ENCODE peak calls at places on chromosomes 1 and 21, in six cellular contexts. Z is right cardiac atrium, S is lung, Y is heart right ventricle, K is lower lobe of right lung, E is GM12878. D is an unnamed sample. For H3K9me3 and H3K4me1, the result is how much of the 10 kb centered on the place peaks cover.

GRCh38 chr1:153569465-153569864 is 3.8 kb upstream of the S100A2 start:
- ATAC-seq in K (no peak), E (no peak), Z (no peak), S (no peak), Y (no peak), D (no peak)

GRCh38 chr1:151144474-151145157 is 1.8 kb downstream of the SEMA6C start:
- ATAC-seq in K (peak), Z (peak), E (no peak), S (no peak), Y (peak), D (no peak)

GRCh38 chr1:246647113-246647512 is 77.1 kb upstream of the SCCPDH start:
- ATAC-seq in S (no peak), Z (peak), K (no peak), Y (peak), E (no peak), D (peak)

GRCh38 chr21:43911015-43911934 is 46.3 kb downstream of the AGPAT3 start:
- ATAC-seq in E (no peak), Z (peak), S (peak), Y (peak), K (peak), D (no peak)

GRCh38 chr21:34771512-34772028 is 102.8 kb downstream of the CLIC6 start:
- ATAC-seq in S (no peak), Y (no peak), E (no peak), K (no peak), Z (no peak), D (no peak)

GRCh38 chr21:26777166-26777565 is 68.0 kb downstream of the ADAMTS1 start:
- ATAC-seq in E (no peak), Z (no peak), K (no peak), Y (no peak), S (no peak), D (no peak)

GRCh38 chr1:78081980-78082860 is 36.5 kb downstream of the GIPC2 start:
- ATAC-seq in Y (peak), S (no peak), Z (peak), E (no peak), K (no peak), D (no peak)

GRCh38 chr1:8378981-8379470 is 61.1 kb downstream of the SLC45A1 start:
- ATAC-seq in Z (peak), Y (peak), K (no peak), S (no peak), E (no peak), D (no peak)

GRCh38 chr1:165903672-165904071 is 76.3 kb downstream of the UCK2 start:
- ATAC-seq in Y (no peak), Z (no peak), E (no peak), S (no peak), K (no peak), D (no peak)

GRCh38 chr1:14755518-14756252 is 157.2 kb downstream of the KAZN start:
- ATAC-seq in E (peak), Y (no peak), K (peak), Z (no peak), S (no peak), D (no peak)

GRCh38 chr1:220300442-220301121 is 28.3 kb upstream of the RAB3GAP2 start:
- ATAC-seq in Y (peak), S (peak), Z (peak), E (no peak), K (peak), D (peak)

GRCh38 chr1:16966282-16966681 is 14.1 kb downstream of the MFAP2 start:
- ATAC-seq in K (no peak), E (no peak), S (no peak), Z (no peak), Y (no peak), D (no peak)

GRCh38 chr1:2318294-2319278 is 72.8 kb downstream of the MORN1 start:
- ATAC-seq in K (no peak), E (no peak), S (no peak), Y (no peak), Z (no peak), D (no peak)

GRCh38 chr1:111631502-111631901 is 11.9 kb downstream of the RAP1A start:
- ATAC-seq in S (no peak), E (no peak), K (no peak), Y (no peak), Z (no peak), D (no peak)

GRCh38 chr1:83086346-83086745 is 912.6 kb downstream of the TTLL7 start:
- ATAC-seq in Y (no peak), Z (peak), E (no peak), S (no peak), K (no peak), D (no peak)

GRCh38 chr1:201259476-201260235 is 23.6 kb upstream of the PKP1 start:
- ATAC-seq in Y (peak), S (no peak), K (peak), Z (peak), E (no peak), D (peak)

GRCh38 chr1:162942903-162943567 is 82.1 kb upstream of the CCDC190 start:
- ATAC-seq in Y (no peak), S (no peak), E (no peak), K (no peak), Z (no peak), D (no peak)

GRCh38 chr1:3630914-3631313 is 6.1 kb downstream of the TPRG1L start:
- ATAC-seq in Y (no peak), Z (peak), K (no peak), E (no peak), S (no peak), D (no peak)

GRCh38 chr1:248007778-248008177 is 5.7 kb upstream of the OR2L5 start:
- ATAC-seq in K (no peak), Z (no peak), S (no peak), E (no peak), Y (no peak), D (no peak)

GRCh38 chr1:248009681-248010080 is 3.8 kb upstream of the OR2L5 start:
- ATAC-seq in S (no peak), Y (no peak), K (no peak), E (no peak), Z (no peak), D (no peak)

GRCh38 chr1:248015801-248016200 is 2.3 kb downstream of the OR2L5 start:
- ATAC-seq in Y (no peak), E (no peak), K (no peak), Z (no peak), S (no peak), D (no peak)

DNA sequence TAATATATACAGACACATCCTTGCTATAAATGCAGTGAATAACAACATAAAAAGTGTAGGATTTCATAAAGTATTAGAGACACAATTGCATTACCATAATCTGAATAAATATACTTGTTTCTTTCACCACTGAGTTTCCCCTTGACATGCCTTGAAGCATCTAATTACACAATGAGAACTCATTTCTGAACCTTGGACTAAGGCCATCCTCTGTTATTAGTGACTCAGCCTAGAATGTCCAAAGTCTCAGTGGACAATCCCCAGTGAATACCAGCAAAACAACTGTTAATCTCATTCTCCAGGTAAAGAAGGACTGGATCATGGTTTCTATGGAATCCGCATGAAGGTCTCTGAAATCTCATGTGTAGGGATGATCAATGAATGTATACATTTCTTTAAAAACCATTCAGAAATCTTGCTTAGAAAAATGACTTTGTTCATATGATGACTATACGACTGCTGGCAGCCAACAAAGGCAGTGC is at the start of gene OR2L5:
- ATAC-seq in S (no peak), Y (no peak), K (no peak), E (no peak), Z (no peak), D (no peak)
- H3K9me3 ChIP-seq in S (under half), Y (under half), K (under half), E (under half), Z (under half), D (under half)

GRCh38 chr1:56671542-56671941 is 26.4 kb downstream of the PRKAA2 start:
- ATAC-seq in Y (no peak), E (no peak), K (no peak), S (no peak), Z (no peak), D (no peak)
- H3K4me1 ChIP-seq in Y (under half), E (under half), K (under half), S (under half), Z (under half), D (under half)

GRCh38 chr1:229808272-229808671 is 182.2 kb downstream of the URB2 start:
- ATAC-seq in K (no peak), S (no peak), E (no peak), Y (no peak), Z (no peak), D (no peak)
- H3K9me3 ChIP-seq in K (under half), S (under half), E (under half), Y (under half), Z (under half), D (under half)

GRCh38 chr1:232553050-232553754 is 76.7 kb downstream of the SIPA1L2 start:
- ATAC-seq in Y (peak), K (peak), E (no peak), S (no peak), Z (peak), D (peak)

GRCh38 chr1:232553809-232554208 is 76.1 kb downstream of the SIPA1L2 start:
- ATAC-seq in S (no peak), Z (no peak), Y (no peak), K (no peak), E (no peak), D (no peak)

GRCh38 chr1:232555581-232556189 is 74.2 kb downstream of the SIPA1L2 start:
- ATAC-seq in S (no peak), K (peak), E (no peak), Y (peak), Z (peak), D (no peak)

GRCh38 chr1:232556336-232556735 is 73.6 kb downstream of the SIPA1L2 start:
- ATAC-seq in Y (no peak), S (no peak), E (no peak), K (no peak), Z (no peak), D (no peak)

GRCh38 chr1:232554431-232554830 is 75.5 kb downstream of the SIPA1L2 start:
- ATAC-seq in Z (no peak), E (no peak), Y (peak), K (no peak), S (no peak), D (no peak)
- H3K4me1 ChIP-seq in Z (under half), E (under half), Y (under half), K (under half), S (under half), D (under half)

GRCh38 chr21:22209304-22209700 is 1211.1 kb downstream of the NCAM2 start:
- ATAC-seq in K (no peak), E (no peak), S (no peak), Y (no peak), Z (no peak), D (no peak)

GRCh38 chr21:22211943-22212342 is 1213.7 kb downstream of the NCAM2 start:
- ATAC-seq in E (no peak), K (no peak), S (no peak), Z (no peak), Y (no peak), D (no peak)
- H3K9me3 ChIP-seq in E (under half), K (under half), S (under half), Z (under half), Y (under half), D (under half)

GRCh38 chr1:226891346-226891745 is 20.9 kb downstream of the PSEN2 start:
- ATAC-seq in Y (no peak), S (no peak), K (no peak), E (no peak), Z (no peak), D (no peak)

GRCh38 chr1:226888816-226889215 is 18.4 kb downstream of the PSEN2 start:
- ATAC-seq in K (no peak), Z (no peak), Y (no peak), E (no peak), S (no peak), D (no peak)

GRCh38 chr1:226890331-226891108 is 20.1 kb downstream of the PSEN2 start:
- ATAC-seq in S (no peak), K (no peak), Z (no peak), Y (no peak), E (no peak), D (no peak)

GRCh38 chr1:226888021-226888420 is 17.6 kb downstream of the PSEN2 start:
- ATAC-seq in S (no peak), K (no peak), E (no peak), Y (no peak), Z (no peak), D (no peak)

DNA sequence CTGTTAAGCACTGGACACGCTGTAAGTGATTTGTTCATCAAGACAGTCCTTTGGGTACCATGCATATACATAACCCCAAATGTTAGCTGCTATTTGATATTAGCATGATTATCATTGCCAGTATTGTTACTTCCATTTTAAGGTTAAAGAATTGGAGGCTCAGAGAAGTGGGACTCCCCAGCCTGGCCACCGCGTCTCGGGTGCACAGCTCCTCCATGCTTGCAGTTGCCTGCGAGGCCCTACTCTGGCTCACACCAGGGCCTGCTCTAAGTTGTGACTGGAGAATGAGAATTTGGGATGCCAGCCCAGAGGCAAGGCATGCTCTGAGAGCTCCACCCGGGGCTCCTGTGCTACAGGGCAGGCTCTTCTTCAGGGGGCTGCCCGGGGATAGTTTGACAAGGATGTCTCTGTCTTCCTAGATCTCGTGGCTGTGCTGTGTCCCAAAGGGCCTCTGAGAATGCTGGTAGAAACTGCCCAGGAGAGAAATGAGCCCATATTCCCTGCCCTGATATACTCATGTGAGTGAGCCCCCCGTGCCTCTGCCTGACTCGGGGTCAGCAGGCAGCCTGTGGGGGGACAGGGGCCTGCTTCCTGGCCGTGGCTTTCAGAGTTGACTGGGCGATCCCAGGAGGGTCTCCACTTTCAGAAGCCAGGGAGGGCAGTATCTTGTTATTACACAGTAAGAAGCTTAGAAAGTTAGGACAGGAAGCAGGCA is 19.4 kb downstream of the PSEN2 start:
- ATAC-seq in Z (no peak), S (no peak), Y (no peak), E (no peak), K (no peak), D (no peak)
- H3K4me1 ChIP-seq in Z (under half), S (under half), Y (under half), E (under half), K (under half), D (under half)

DNA sequence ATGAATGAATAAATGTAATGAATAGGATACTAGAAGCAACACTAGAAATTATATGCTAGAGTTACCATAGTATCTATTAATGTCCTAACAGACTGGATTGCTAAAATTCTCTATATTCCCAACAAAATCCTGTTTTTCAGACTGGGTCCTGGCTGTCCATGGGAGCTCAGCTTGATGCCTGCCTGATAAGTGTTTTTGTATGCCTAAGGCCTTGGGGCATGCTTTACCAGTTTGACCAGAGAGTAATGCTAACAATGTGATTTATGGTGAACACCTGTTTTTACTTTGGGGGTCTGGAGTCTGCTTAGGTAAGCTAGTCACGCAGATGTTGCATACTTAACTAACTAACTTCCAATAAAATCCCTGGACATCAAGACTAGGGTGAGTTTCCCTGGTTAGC is 318.8 kb upstream of the DEPDC1 start:
- ATAC-seq in K (no peak), S (no peak), Y (no peak), Z (no peak), E (no peak), D (no peak)
- H3K9me3 ChIP-seq in K (under half), S (under half), Y (under half), Z (under half), E (under half), D (under half)

GRCh38 chr1:23553896-23554480 is 5.3 kb downstream of the ID3 start:
- ATAC-seq in E (peak), K (no peak), Z (no peak), Y (no peak), S (no peak), D (no peak)
- H3K4me1 ChIP-seq in E (under half), K (under half), Z (under half), Y (under half), S (under half), D (under half)

DNA sequence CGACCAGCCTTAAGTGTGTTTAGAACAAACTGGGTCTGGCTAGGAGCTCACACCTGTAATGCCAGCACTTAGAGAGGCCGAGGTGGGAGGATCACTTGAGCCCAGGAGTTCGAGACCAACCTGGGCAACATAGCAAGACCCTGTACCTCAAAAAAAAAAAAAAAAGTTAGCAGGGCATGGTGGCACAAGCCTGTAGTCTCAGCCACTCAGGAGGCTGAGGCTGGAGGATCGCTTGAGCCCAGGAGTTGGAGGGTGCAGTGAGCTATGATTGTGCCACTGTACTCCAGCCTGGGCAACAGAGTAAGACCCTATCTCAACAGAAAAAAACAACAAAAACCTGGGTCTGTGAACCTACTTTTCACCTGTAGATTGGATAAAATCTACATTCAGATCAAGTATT is 54.6 kb downstream of the PIK3CD start:
- ATAC-seq in Z (no peak), Y (no peak), E (no peak), K (no peak), S (no peak), D (no peak)
- H3K9me3 ChIP-seq in Z (under half), Y (under half), E (under half), K (under half), S (under half), D (under half)

D was measured in gastroesophageal sphincter.